ENCODE peak calls at places on chromosomes 6 and 20, in eight cellular contexts. One of them, this sample, is unnamed.

GRCh38 chr20:24833592-24833991 is 115.5 kb upstream of the CST7 start:
- DNase-seq in body of pancreas: no peak
- DNase-seq in right lobe of liver: no peak
- DNase-seq in AG04450: no peak
- DNase-seq in psoas muscle: no peak
- DNase-seq in aorta: no peak
- DNase-seq in fibroblast of lung: no peak
- DNase-seq in lung: no peak
- DNase-seq in this sample: no peak

GRCh38 chr20:46512943-46513844 is at the start of gene ZNF334:
- DNase-seq in aorta: peak
- DNase-seq in fibroblast of lung: peak
- DNase-seq in right lobe of liver: peak
- DNase-seq in psoas muscle: peak
- DNase-seq in AG04450: no peak
- DNase-seq in body of pancreas: peak
- DNase-seq in lung: peak
- DNase-seq in this sample: no peak

GRCh38 chr6:154993026-154993425 is 2.1 kb upstream of the TIAM2 start:
- DNase-seq in right lobe of liver: no peak
- DNase-seq in AG04450: no peak
- DNase-seq in body of pancreas: peak
- DNase-seq in fibroblast of lung: no peak
- DNase-seq in aorta: no peak
- DNase-seq in lung: no peak
- DNase-seq in psoas muscle: no peak
- DNase-seq in this sample: no peak

GRCh38 chr6:138714493-138714892 is 59.1 kb upstream of the CCDC28A start:
- DNase-seq in aorta: no peak
- DNase-seq in fibroblast of lung: no peak
- DNase-seq in right lobe of liver: no peak
- DNase-seq in AG04450: no peak
- DNase-seq in body of pancreas: no peak
- DNase-seq in lung: no peak
- DNase-seq in psoas muscle: no peak
- DNase-seq in this sample: no peak

GRCh38 chr6:165231581-165232276 is 77.7 kb downstream of the C6orf118 start:
- DNase-seq in AG04450: no peak
- DNase-seq in right lobe of liver: no peak
- DNase-seq in fibroblast of lung: no peak
- DNase-seq in lung: no peak
- DNase-seq in psoas muscle: no peak
- DNase-seq in aorta: no peak
- DNase-seq in body of pancreas: no peak
- DNase-seq in this sample: peak

GRCh38 chr6:20211941-20212391 is 303 bp downstream of the MBOAT1 start:
- DNase-seq in psoas muscle: no peak
- DNase-seq in aorta: no peak
- DNase-seq in fibroblast of lung: no peak
- DNase-seq in right lobe of liver: no peak
- DNase-seq in AG04450: no peak
- DNase-seq in body of pancreas: peak
- DNase-seq in lung: no peak
- DNase-seq in this sample: no peak

GRCh38 chr6:13012977-13013680 is 296.6 kb downstream of the PHACTR1 start:
- DNase-seq in body of pancreas: peak
- DNase-seq in lung: peak
- DNase-seq in AG04450: no peak
- DNase-seq in aorta: peak
- DNase-seq in fibroblast of lung: no peak
- DNase-seq in psoas muscle: peak
- DNase-seq in right lobe of liver: no peak
- DNase-seq in this sample: no peak

GRCh38 chr6:118215269-118215668 is 308.2 kb downstream of the SLC35F1 start:
- DNase-seq in aorta: no peak
- DNase-seq in psoas muscle: no peak
- DNase-seq in body of pancreas: no peak
- DNase-seq in right lobe of liver: no peak
- DNase-seq in fibroblast of lung: no peak
- DNase-seq in AG04450: no peak
- DNase-seq in lung: no peak
- DNase-seq in this sample: no peak

GRCh38 chr20:3995067-3995748 is 20.1 kb downstream of the RNF24 start:
- DNase-seq in fibroblast of lung: no peak
- DNase-seq in psoas muscle: no peak
- DNase-seq in AG04450: no peak
- DNase-seq in right lobe of liver: no peak
- DNase-seq in lung: no peak
- DNase-seq in aorta: no peak
- DNase-seq in body of pancreas: no peak
- DNase-seq in this sample: no peak

GRCh38 chr6:43078651-43079050 is 2.5 kb downstream of the PTK7 start:
- DNase-seq in aorta: no peak
- DNase-seq in fibroblast of lung: peak
- DNase-seq in body of pancreas: no peak
- DNase-seq in right lobe of liver: no peak
- DNase-seq in lung: no peak
- DNase-seq in psoas muscle: no peak
- DNase-seq in AG04450: no peak
- DNase-seq in this sample: no peak

GRCh38 chr6:134267917-134268361 is 50.0 kb downstream of the SGK1 start:
- DNase-seq in fibroblast of lung: no peak
- DNase-seq in psoas muscle: no peak
- DNase-seq in right lobe of liver: no peak
- DNase-seq in aorta: no peak
- DNase-seq in lung: no peak
- DNase-seq in body of pancreas: no peak
- DNase-seq in AG04450: no peak
- DNase-seq in this sample: no peak
- H3K27ac ChIP-seq in fibroblast of lung: no peak
- H3K27ac ChIP-seq in psoas muscle: no peak
- H3K27ac ChIP-seq in right lobe of liver: no peak
- H3K27ac ChIP-seq in aorta: no peak
- H3K27ac ChIP-seq in lung: no peak
- H3K27ac ChIP-seq in body of pancreas: peak
- H3K27ac ChIP-seq in AG04450: no peak
- H3K27ac ChIP-seq in this sample: peak

DNA sequence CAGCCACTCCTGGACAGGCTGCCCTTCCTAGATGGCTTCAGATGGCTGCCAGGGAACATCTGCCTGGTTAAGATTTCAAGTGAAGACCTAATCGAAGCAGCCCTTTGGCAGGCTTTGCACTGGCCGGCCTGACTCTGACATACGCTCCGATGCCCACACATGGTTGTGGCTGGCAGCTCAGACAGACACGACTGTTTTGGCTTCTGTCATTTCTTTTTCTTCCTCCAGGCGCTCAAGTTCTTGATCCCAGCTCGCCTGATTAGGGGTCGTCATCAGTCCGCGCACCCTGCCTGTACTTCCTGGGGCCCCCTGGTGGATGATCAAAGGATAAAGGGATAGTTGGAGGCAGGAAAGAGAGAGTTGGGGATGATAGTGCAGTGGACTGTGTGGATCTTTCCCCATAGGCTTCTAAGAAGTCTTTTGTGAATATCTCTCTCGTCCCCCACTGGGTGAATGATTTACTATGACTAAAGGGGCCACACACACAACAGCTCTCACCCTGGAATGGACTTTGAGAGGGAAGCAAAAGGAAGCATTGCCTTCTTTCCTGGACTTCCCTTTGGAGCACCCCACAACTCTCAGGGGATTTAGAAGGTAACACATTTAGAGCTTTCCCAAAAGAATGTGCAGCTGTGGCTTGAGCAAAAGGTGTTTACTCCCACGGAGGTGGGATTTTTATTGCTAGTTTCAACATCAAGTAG is 21.4 kb upstream of the TRAM2 start:
- DNase-seq in aorta: peak
- DNase-seq in lung: peak
- DNase-seq in AG04450: no peak
- DNase-seq in fibroblast of lung: peak
- DNase-seq in psoas muscle: peak
- DNase-seq in body of pancreas: peak
- DNase-seq in right lobe of liver: peak
- DNase-seq in this sample: no peak
- H3K27ac ChIP-seq in aorta: peak
- H3K27ac ChIP-seq in lung: no peak
- H3K27ac ChIP-seq in AG04450: no peak
- H3K27ac ChIP-seq in fibroblast of lung: peak
- H3K27ac ChIP-seq in psoas muscle: no peak
- H3K27ac ChIP-seq in body of pancreas: no peak
- H3K27ac ChIP-seq in right lobe of liver: no peak
- H3K27ac ChIP-seq in this sample: no peak

GRCh38 chr6:17871169-17871479 is 116.3 kb downstream of the KIF13A start:
- DNase-seq in AG04450: no peak
- DNase-seq in body of pancreas: no peak
- DNase-seq in right lobe of liver: no peak
- DNase-seq in lung: no peak
- DNase-seq in fibroblast of lung: no peak
- DNase-seq in aorta: no peak
- DNase-seq in psoas muscle: no peak
- DNase-seq in this sample: no peak

GRCh38 chr6:17870302-17871168 is 116.9 kb downstream of the KIF13A start:
- DNase-seq in body of pancreas: no peak
- DNase-seq in lung: no peak
- DNase-seq in fibroblast of lung: no peak
- DNase-seq in psoas muscle: no peak
- DNase-seq in aorta: no peak
- DNase-seq in AG04450: no peak
- DNase-seq in right lobe of liver: no peak
- DNase-seq in this sample: no peak

GRCh38 chr6:17867880-17868279 is 119.6 kb downstream of the KIF13A start:
- DNase-seq in right lobe of liver: no peak
- DNase-seq in fibroblast of lung: peak
- DNase-seq in psoas muscle: no peak
- DNase-seq in lung: no peak
- DNase-seq in AG04450: no peak
- DNase-seq in aorta: no peak
- DNase-seq in body of pancreas: no peak
- DNase-seq in this sample: no peak

GRCh38 chr6:17869753-17870050 is 117.7 kb downstream of the KIF13A start:
- DNase-seq in fibroblast of lung: no peak
- DNase-seq in AG04450: no peak
- DNase-seq in aorta: no peak
- DNase-seq in body of pancreas: no peak
- DNase-seq in psoas muscle: no peak
- DNase-seq in right lobe of liver: no peak
- DNase-seq in lung: no peak
- DNase-seq in this sample: no peak

DNA sequence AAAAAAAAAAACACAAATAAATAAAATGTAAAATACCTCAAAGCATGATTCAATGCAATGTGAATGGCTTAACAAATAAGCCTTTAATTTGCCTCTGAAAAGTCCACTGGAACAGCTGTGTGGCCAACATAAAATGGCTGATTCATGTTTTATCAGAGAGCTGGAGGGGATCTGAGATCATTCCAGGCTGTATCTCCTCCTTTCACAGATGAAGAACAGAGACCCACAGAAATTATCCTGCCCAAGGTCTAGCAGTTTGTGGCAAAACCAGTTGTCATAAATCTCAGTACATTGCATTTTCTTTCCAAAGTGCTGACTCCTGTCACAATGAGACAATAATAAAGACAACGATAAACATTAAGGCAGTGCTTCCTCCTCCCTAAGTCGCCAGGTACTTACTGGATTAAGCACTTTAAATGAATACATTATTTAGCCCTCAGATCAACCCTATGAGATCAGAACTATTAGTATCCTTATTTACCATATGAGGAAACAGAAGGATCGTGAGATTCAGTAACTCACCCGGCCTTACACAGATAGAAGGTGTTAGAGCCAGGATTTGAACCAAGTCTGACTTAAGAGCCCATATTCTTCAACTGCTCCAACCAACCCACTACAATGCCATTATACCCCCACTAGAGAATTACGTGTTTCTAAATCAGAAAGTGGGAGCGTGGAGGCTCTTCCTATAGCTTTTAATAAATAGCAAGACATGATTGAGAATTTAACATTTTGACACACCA is 118.3 kb downstream of the KIF13A start:
- DNase-seq in lung: no peak
- DNase-seq in body of pancreas: no peak
- DNase-seq in AG04450: no peak
- DNase-seq in right lobe of liver: no peak
- DNase-seq in fibroblast of lung: no peak
- DNase-seq in psoas muscle: no peak
- DNase-seq in aorta: no peak
- DNase-seq in this sample: peak
- H3K27ac ChIP-seq in lung: no peak
- H3K27ac ChIP-seq in body of pancreas: no peak
- H3K27ac ChIP-seq in AG04450: no peak
- H3K27ac ChIP-seq in right lobe of liver: no peak
- H3K27ac ChIP-seq in fibroblast of lung: peak
- H3K27ac ChIP-seq in psoas muscle: peak
- H3K27ac ChIP-seq in aorta: no peak
- H3K27ac ChIP-seq in this sample: peak

GRCh38 chr20:19868383-19868782 is 110.3 kb downstream of the RIN2 start:
- DNase-seq in lung: no peak
- DNase-seq in right lobe of liver: no peak
- DNase-seq in aorta: no peak
- DNase-seq in fibroblast of lung: no peak
- DNase-seq in AG04450: no peak
- DNase-seq in psoas muscle: no peak
- DNase-seq in body of pancreas: no peak
- DNase-seq in this sample: no peak
- H3K27ac ChIP-seq in lung: no peak
- H3K27ac ChIP-seq in right lobe of liver: no peak
- H3K27ac ChIP-seq in aorta: no peak
- H3K27ac ChIP-seq in fibroblast of lung: no peak
- H3K27ac ChIP-seq in AG04450: no peak
- H3K27ac ChIP-seq in psoas muscle: no peak
- H3K27ac ChIP-seq in body of pancreas: no peak
- H3K27ac ChIP-seq in this sample: no peak

GRCh38 chr20:17796096-17796563 is 96.4 kb downstream of the BANF2 start:
- DNase-seq in fibroblast of lung: peak
- DNase-seq in right lobe of liver: peak
- DNase-seq in AG04450: no peak
- DNase-seq in psoas muscle: peak
- DNase-seq in body of pancreas: peak
- DNase-seq in aorta: no peak
- DNase-seq in lung: peak
- DNase-seq in this sample: no peak
- H3K27ac ChIP-seq in fibroblast of lung: no peak
- H3K27ac ChIP-seq in right lobe of liver: peak
- H3K27ac ChIP-seq in AG04450: no peak
- H3K27ac ChIP-seq in psoas muscle: peak
- H3K27ac ChIP-seq in body of pancreas: peak
- H3K27ac ChIP-seq in aorta: peak
- H3K27ac ChIP-seq in lung: no peak
- H3K27ac ChIP-seq in this sample: no peak

GRCh38 chr20:16539280-16539679 is 34.0 kb downstream of the KIF16B start:
- DNase-seq in aorta: no peak
- DNase-seq in AG04450: no peak
- DNase-seq in fibroblast of lung: peak
- DNase-seq in body of pancreas: no peak
- DNase-seq in psoas muscle: no peak
- DNase-seq in lung: no peak
- DNase-seq in right lobe of liver: no peak
- DNase-seq in this sample: no peak
- H3K27ac ChIP-seq in aorta: no peak
- H3K27ac ChIP-seq in AG04450: no peak
- H3K27ac ChIP-seq in fibroblast of lung: no peak
- H3K27ac ChIP-seq in body of pancreas: no peak
- H3K27ac ChIP-seq in psoas muscle: no peak
- H3K27ac ChIP-seq in lung: no peak
- H3K27ac ChIP-seq in right lobe of liver: no peak
- H3K27ac ChIP-seq in this sample: no peak

GRCh38 chr20:57435105-57435497 is 43.9 kb downstream of the RBM38 start:
- DNase-seq in right lobe of liver: no peak
- DNase-seq in body of pancreas: no peak
- DNase-seq in psoas muscle: no peak
- DNase-seq in aorta: no peak
- DNase-seq in AG04450: no peak
- DNase-seq in lung: no peak
- DNase-seq in fibroblast of lung: no peak
- DNase-seq in this sample: no peak
- H3K27ac ChIP-seq in right lobe of liver: peak
- H3K27ac ChIP-seq in body of pancreas: peak
- H3K27ac ChIP-seq in psoas muscle: peak
- H3K27ac ChIP-seq in aorta: no peak
- H3K27ac ChIP-seq in AG04450: no peak
- H3K27ac ChIP-seq in lung: no peak
- H3K27ac ChIP-seq in fibroblast of lung: no peak
- H3K27ac ChIP-seq in this sample: no peak